ENCODE peak calls at places on chromosome 10, in four cellular contexts. One of them, this sample, is unnamed.

GRCh38 chr10:33950216-33950615 is 615.7 kb upstream of the NRP1 start:
- DNase-seq in H9: no peak
- DNase-seq in mesendoderm: no peak
- DNase-seq in H1: no peak
- DNase-seq in this sample: no peak

GRCh38 chr10:70335246-70335613 is 47.2 kb downstream of the LRRC20 start:
- DNase-seq in H9: no peak
- DNase-seq in mesendoderm: no peak
- DNase-seq in H1: no peak
- DNase-seq in this sample: no peak

GRCh38 chr10:75651452-75651851 is 220.0 kb downstream of the LRMDA start:
- DNase-seq in H9: peak; percentile 35
- DNase-seq in mesendoderm: peak; percentile 56
- DNase-seq in H1: no peak
- DNase-seq in this sample: no peak

GRCh38 chr10:88131561-88132139 is 268.2 kb downstream of the PTEN start:
- DNase-seq in H9: peak; percentile 38
- DNase-seq in mesendoderm: peak; percentile 42
- DNase-seq in H1: no peak
- DNase-seq in this sample: no peak

GRCh38 chr10:17831326-17831725 is 22.2 kb downstream of the MRC1 start:
- DNase-seq in H9: no peak
- DNase-seq in mesendoderm: no peak
- DNase-seq in H1: no peak
- DNase-seq in this sample: no peak

GRCh38 chr10:88759366-88760101 is at the start of gene LIPN:
- DNase-seq in H9: no peak
- DNase-seq in mesendoderm: no peak
- DNase-seq in H1: no peak
- DNase-seq in this sample: peak; percentile 24

GRCh38 chr10:126902157-126902556 is 3.1 kb upstream of the DOCK1 start:
- DNase-seq in H9: no peak
- DNase-seq in mesendoderm: peak; percentile 48
- DNase-seq in H1: no peak
- DNase-seq in this sample: peak; percentile 93

GRCh38 chr10:88664142-88664541 is at the start of gene LIPF:
- DNase-seq in H9: no peak
- DNase-seq in mesendoderm: no peak
- DNase-seq in H1: no peak
- DNase-seq in this sample: no peak

GRCh38 chr10:118924493-118924892 is 105.0 kb upstream of the NANOS1 start:
- DNase-seq in H9: no peak
- DNase-seq in mesendoderm: no peak
- DNase-seq in H1: peak; percentile 22
- DNase-seq in this sample: no peak

GRCh38 chr10:100553929-100554328 is 18.2 kb downstream of the HIF1AN start:
- DNase-seq in H9: no peak
- DNase-seq in mesendoderm: no peak
- DNase-seq in H1: no peak
- DNase-seq in this sample: no peak

GRCh38 chr10:119265691-119266090 is 58.3 kb downstream of the GRK5 start:
- DNase-seq in H9: no peak
- DNase-seq in mesendoderm: no peak
- DNase-seq in H1: no peak
- DNase-seq in this sample: no peak

GRCh38 chr10:92747600-92747999 is 57.8 kb downstream of the HHEX start:
- DNase-seq in H9: no peak
- DNase-seq in mesendoderm: no peak
- DNase-seq in H1: no peak
- DNase-seq in this sample: no peak

DNA sequence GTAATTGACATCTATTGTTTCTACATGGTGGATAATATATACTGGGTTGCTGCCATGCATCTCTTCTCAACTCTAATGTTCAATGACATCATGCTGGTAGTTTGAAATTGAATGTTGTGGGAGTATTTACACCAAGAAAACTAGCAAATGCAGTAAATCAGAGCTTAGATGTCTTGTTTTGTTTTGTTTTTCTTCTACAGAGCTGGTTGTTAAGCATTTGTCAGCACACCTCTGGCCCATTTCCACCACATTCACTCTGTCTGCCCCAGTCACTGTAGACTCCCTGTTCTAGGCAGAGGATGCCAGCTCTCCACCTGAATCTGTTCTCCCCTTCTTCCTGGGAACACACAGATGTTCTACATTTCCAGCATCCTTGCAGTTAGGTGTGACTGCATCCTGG is 4.1 kb upstream of the ARHGAP22 start:
- DNase-seq in H9: no peak
- DNase-seq in mesendoderm: no peak
- DNase-seq in H1: no peak
- DNase-seq in this sample: no peak
- H4K8ac ChIP-seq in H9: no peak overlapping the region
- H4K8ac ChIP-seq in mesendoderm: no peak overlapping the region
- H4K8ac ChIP-seq in H1: no peak overlapping the region
- H4K8ac ChIP-seq in this sample: no peak overlapping the region

GRCh38 chr10:48477181-48477580 is 127.7 kb downstream of the ARHGAP22 start:
- DNase-seq in H9: no peak
- DNase-seq in mesendoderm: no peak
- DNase-seq in H1: no peak
- DNase-seq in this sample: no peak
- H3K79me2 ChIP-seq in H9: no peaks in the 10 kb centered on the region
- H3K79me2 ChIP-seq in mesendoderm: no peaks in the 10 kb centered on the region
- H3K79me2 ChIP-seq in H1: no peaks in the 10 kb centered on the region
- H3K79me2 ChIP-seq in this sample: no peaks in the 10 kb centered on the region

GRCh38 chr10:124601016-124601415 is 139.4 kb downstream of the LHPP start:
- DNase-seq in H9: no peak
- DNase-seq in mesendoderm: no peak
- DNase-seq in H1: no peak
- DNase-seq in this sample: no peak

GRCh38 chr10:124600051-124600880 is 138.6 kb downstream of the LHPP start:
- DNase-seq in H9: no peak
- DNase-seq in mesendoderm: no peak
- DNase-seq in H1: no peak
- DNase-seq in this sample: no peak

GRCh38 chr10:124598773-124599587 is 137.4 kb downstream of the LHPP start:
- DNase-seq in H9: no peak
- DNase-seq in mesendoderm: no peak
- DNase-seq in H1: no peak
- DNase-seq in this sample: no peak

GRCh38 chr10:124598196-124598595 is 136.6 kb downstream of the LHPP start:
- DNase-seq in H9: no peak
- DNase-seq in mesendoderm: no peak
- DNase-seq in H1: no peak
- DNase-seq in this sample: no peak

DNA sequence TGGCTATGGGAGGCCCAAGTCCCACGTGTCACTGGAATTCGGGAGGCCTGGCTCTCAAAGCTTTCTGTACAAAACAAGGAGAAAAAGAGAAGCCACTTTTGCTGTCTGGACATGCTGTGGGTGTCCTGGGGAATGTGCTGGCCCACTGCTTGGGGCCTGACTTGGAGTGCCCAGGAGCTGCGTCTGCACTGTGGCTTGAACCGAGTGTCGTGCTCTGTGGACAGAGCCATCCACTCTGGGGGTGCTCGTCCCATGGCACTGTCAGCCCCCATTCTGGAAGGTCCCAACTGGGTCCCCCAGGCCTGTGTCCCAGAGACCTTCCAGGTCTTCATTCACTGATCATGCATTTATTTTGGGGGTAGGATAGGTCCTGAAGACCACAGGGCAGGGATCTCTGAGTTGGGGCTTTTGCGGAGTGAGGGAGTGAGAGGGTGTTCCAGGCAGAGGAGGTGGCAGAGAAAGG is 138.0 kb downstream of the LHPP start:
- DNase-seq in H9: no peak
- DNase-seq in mesendoderm: no peak
- DNase-seq in H1: no peak
- DNase-seq in this sample: no peak
- H2BK5ac ChIP-seq in H9: no peak overlapping the region
- H2BK5ac ChIP-seq in mesendoderm: no peak overlapping the region
- H2BK5ac ChIP-seq in H1: no peak overlapping the region
- H2BK5ac ChIP-seq in this sample: no peak overlapping the region

DNA sequence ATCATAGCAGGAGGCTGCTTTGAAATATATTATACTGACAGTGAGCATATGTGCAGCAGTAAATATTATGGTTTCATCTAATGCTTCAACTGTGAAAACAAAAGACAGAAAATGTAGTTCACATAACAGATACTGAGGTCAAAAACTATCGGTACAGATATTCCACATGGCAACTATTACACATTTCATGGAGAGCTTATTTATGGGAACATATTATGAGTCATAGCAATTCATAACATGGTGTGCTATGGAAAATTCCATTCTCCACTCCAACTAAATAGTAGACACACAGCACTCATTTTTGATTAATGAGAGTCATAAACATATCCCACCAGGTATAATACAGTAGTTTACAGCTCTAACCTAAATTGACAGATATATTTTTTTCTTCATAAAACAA is 475.5 kb upstream of the KLF6 start:
- DNase-seq in H9: no peak
- DNase-seq in mesendoderm: no peak
- DNase-seq in H1: no peak
- DNase-seq in this sample: no peak
- H4K8ac ChIP-seq in H9: no peak overlapping the region
- H4K8ac ChIP-seq in mesendoderm: no peak overlapping the region
- H4K8ac ChIP-seq in H1: no peak overlapping the region
- H4K8ac ChIP-seq in this sample: no peak overlapping the region